ENCODE peak calls at places on chromosome 11, in four cellular contexts. T, W, B and J are unnamed samples.

GRCh38 chr11:118152552-118153471 is at the start of gene SCN4B:
- DNase-seq in B (peak; percentile 91), T (peak; percentile 55), W (peak; percentile 91), J (no peak)

GRCh38 chr11:118909619-118910308 is 16.0 kb downstream of the BCL9L start:
- DNase-seq in T (no peak), W (no peak), B (no peak), J (no peak)

GRCh38 chr11:78179459-78180071 is 8.9 kb downstream of the KCTD21 start:
- DNase-seq in T (no peak), W (no peak), B (no peak), J (no peak)

GRCh38 chr11:84425704-84426103 is 1139.5 kb upstream of the CCDC90B start:
- DNase-seq in B (no peak), W (no peak), T (no peak), J (no peak)

GRCh38 chr11:76719281-76719680 is 48.7 kb upstream of the LRRC32 start:
- DNase-seq in W (no peak), B (no peak), T (no peak), J (no peak)

GRCh38 chr11:15770798-15771414 is 585.4 kb downstream of the SOX6 start:
- DNase-seq in B (peak; percentile 92), T (peak; percentile 55), W (peak; percentile 57), J (no peak)

GRCh38 chr11:121520243-121521144 is 67.7 kb upstream of the SORL1-AS1 start:
- DNase-seq in B (no peak), T (no peak), W (no peak), J (no peak)

GRCh38 chr11:49202287-49202976 is 6.0 kb downstream of the FOLH1 start:
- DNase-seq in W (no peak), T (no peak), B (no peak), J (no peak)

GRCh38 chr11:1049431-1049891 is 12.9 kb upstream of the MUC6 start:
- DNase-seq in B (peak; percentile 41), W (peak; percentile 36), T (no peak), J (no peak)

GRCh38 chr11:114176321-114176720 is 116.8 kb downstream of the ZBTB16 start:
- DNase-seq in T (peak; percentile 64), W (no peak), B (no peak), J (no peak)

GRCh38 chr11:17556999-17557398 is 9.9 kb downstream of the OTOG start:
- DNase-seq in B (no peak), W (no peak), T (peak; percentile 40), J (no peak)

GRCh38 chr11:15153231-15153630 is 38.5 kb downstream of the INSC start:
- DNase-seq in W (no peak), B (no peak), T (no peak), J (no peak)

GRCh38 chr11:12675951-12676711 is 1.9 kb downstream of the TEAD1 start:
- DNase-seq in W (no peak), T (no peak), B (peak; percentile 70), J (no peak)

GRCh38 chr11:70502677-70503076 is 104.3 kb downstream of the CTTN start:
- DNase-seq in B (no peak), T (no peak), W (peak; percentile 25), J (no peak)

GRCh38 chr11:112156153-112156552 is 7.7 kb downstream of the IL18 start:
- DNase-seq in T (no peak), B (no peak), W (no peak), J (no peak)

GRCh38 chr11:111926505-111927391 is 8.0 kb downstream of the C11orf52 start:
- DNase-seq in W (peak; percentile 99), B (peak; percentile 99), T (peak; percentile 98), J (peak; percentile 83)

GRCh38 chr11:71502026-71502425 is 25.0 kb upstream of the KRTAP5-7 start:
- DNase-seq in W (no peak), T (no peak), B (peak; percentile 36), J (no peak)

GRCh38 chr11:104390696-104391095 is 226.7 kb upstream of the PDGFD start:
- DNase-seq in T (no peak), W (no peak), B (no peak), J (no peak)

GRCh38 chr11:39078465-39078864 is 2381.0 kb downstream of the LRRC4C start:
- DNase-seq in W (peak; percentile 52), B (no peak), T (no peak), J (no peak)

GRCh38 chr11:119298726-119299125 is 18.2 kb downstream of the MCAM start:
- DNase-seq in B (no peak), T (no peak), W (peak; percentile 83), J (no peak)

GRCh38 chr11:63868399-63869064 is 29.6 kb downstream of the MARK2 start:
- DNase-seq in W (no peak), T (no peak), B (no peak), J (no peak)

GRCh38 chr11:119612814-119613213 is 116.2 kb downstream of the NECTIN1 start:
- DNase-seq in B (no peak), T (no peak), W (no peak), J (no peak)

GRCh38 chr11:35029979-35030378 is 109.0 kb upstream of the CD44 start:
- DNase-seq in T (no peak), W (no peak), B (no peak), J (no peak)

GRCh38 chr11:3840870-3841425 is at the start of gene RHOG:
- DNase-seq in B (peak; percentile 93), T (peak; percentile 91), W (peak; percentile 95), J (no peak)

GRCh38 chr11:13836666-13837065 is 125.9 kb upstream of the SPON1 start:
- DNase-seq in W (no peak), B (no peak), T (no peak), J (no peak)

GRCh38 chr11:22976146-22976545 is 115.9 kb upstream of the CCDC179 start:
- DNase-seq in B (no peak), T (no peak), W (no peak), J (peak; percentile 60)
- H3K27ac ChIP-seq in B (no peak overlapping the region), T (no peak overlapping the region), W (no peak overlapping the region), J (no peak overlapping the region)

GRCh38 chr11:65898656-65899355 is 1.4 kb downstream of the FOSL1 start:
- DNase-seq in T (no peak), B (no peak), W (no peak), J (no peak)
- H3K27ac ChIP-seq in T (no peak overlapping the region), B (no peak overlapping the region), W (no peak overlapping the region), J (peak overlapping the region; percentile 100)

GRCh38 chr11:72899238-72899637 is 85.0 kb downstream of the ATG16L2 start:
- DNase-seq in B (no peak), T (no peak), W (no peak), J (no peak)
- H3K27ac ChIP-seq in B (no peak overlapping the region), T (no peak overlapping the region), W (no peak overlapping the region), J (peak overlapping the region; percentile 55)

DNA sequence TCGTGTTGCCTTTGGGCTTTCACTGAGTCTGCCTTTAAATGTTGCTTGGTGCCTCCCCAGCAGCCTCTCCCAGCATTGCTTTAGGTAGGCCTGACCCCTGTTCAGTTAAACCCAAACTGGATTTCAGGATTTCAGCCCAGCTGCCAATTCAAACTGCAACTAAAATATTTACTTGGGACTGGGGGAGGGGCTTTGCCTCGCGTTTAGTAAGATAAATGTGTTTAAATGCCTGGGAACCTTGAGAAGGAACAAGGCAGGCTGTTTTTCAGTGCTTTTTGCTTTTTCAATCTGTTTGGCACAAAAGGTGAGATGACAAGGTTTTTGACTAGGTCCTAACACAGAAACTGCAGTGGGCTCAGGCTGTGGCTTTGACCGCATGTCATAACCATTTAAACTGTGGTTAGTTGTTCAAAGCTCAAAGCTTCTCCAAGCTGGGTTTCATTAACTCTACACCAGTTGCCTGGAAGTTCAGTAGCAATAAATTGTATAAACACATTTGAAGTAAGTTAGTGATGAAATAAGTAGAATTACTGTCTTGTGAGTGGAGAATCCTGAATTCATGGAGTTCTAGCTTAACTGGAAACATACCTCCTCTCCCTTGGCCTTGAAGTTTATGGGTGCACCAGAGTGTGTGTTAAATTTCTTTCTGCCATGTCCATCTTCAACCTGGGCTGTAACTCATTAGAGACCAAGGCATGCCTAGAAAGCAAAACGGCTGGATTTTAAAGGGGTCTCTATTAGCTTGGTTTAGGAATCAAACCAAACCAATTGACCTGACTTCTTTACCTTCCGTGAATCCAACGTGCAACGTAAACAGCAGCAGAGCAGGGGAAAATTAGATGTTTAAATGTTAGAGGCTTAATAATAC is 3.6 kb downstream of the PKNOX2 start:
- DNase-seq in B (no peak), W (no peak), T (no peak), J (no peak)
- H3K27ac ChIP-seq in B (peak overlapping the region; percentile 86), W (peak overlapping the region; percentile 61), T (peak overlapping the region; percentile 87), J (no peak overlapping the region)